ENCODE peak calls at places on chromosomes 5 and 9, in ten cellular contexts. T is uterus; B is caudate nucleus; N is NCI-H1048; H is MV-4-11; G is cardiac muscle cell; K is K562; U is activated T-helper 9 cell treated with anti-CD3 and anti-CD28 coated beads, Interleukin-2, amount 50 U/mL, for 16 hours; R is ecto neural progenitor cell; W is right atrium auricular region. Y is an unnamed sample.

GRCh38 chr5:68049053-68049713 is 166.4 kb upstream of the PIK3R1 start:
- DNase-seq in T (no peak), B (no peak), N (no peak), H (no peak), G (no peak), K (no peak), U (no peak), R (no peak), W (no peak), Y (no peak)

GRCh38 chr9:98861881-98862501 is 54.5 kb downstream of the GALNT12 start:
- DNase-seq in T (peak), B (no peak), N (no peak), H (peak), G (peak), K (no peak), U (no peak), R (no peak), W (no peak), Y (peak)

GRCh38 chr9:90808226-90808797 is 6.7 kb downstream of the SYK start:
- DNase-seq in T (no peak), B (no peak), N (no peak), H (no peak), G (no peak), K (no peak), U (no peak), R (no peak), W (no peak), Y (no peak)

GRCh38 chr5:73901455-73901854 is 275.5 kb downstream of the ARHGEF28 start:
- DNase-seq in T (no peak), B (no peak), N (no peak), H (no peak), G (no peak), K (no peak), U (no peak), R (no peak), W (no peak), Y (peak)

GRCh38 chr5:35762368-35762767 is 94.3 kb upstream of the IL7R start:
- DNase-seq in T (no peak), B (no peak), N (no peak), H (no peak), G (no peak), K (no peak), U (no peak), R (no peak), W (no peak), Y (no peak)

GRCh38 chr5:107671742-107672211 is 1.0 kb upstream of the EFNA5 start:
- DNase-seq in T (no peak), B (no peak), N (no peak), H (peak), G (peak), K (no peak), U (no peak), R (no peak), W (no peak), Y (no peak)

GRCh38 chr5:390571-391491 is 52.1 kb upstream of the EXOC3 start:
- DNase-seq in T (no peak), B (no peak), N (no peak), H (no peak), G (no peak), K (no peak), U (no peak), R (peak), W (peak), Y (no peak)

GRCh38 chr5:65737842-65738241 is 15.8 kb downstream of the NLN start:
- DNase-seq in T (no peak), B (no peak), N (no peak), H (no peak), G (no peak), K (no peak), U (no peak), R (no peak), W (no peak), Y (no peak)

GRCh38 chr9:126667190-126668055 is 53.7 kb downstream of the LMX1B start:
- DNase-seq in T (no peak), B (no peak), N (no peak), H (no peak), G (no peak), K (no peak), U (no peak), R (no peak), W (no peak), Y (no peak)

GRCh38 chr5:111781200-111781599 is 24.2 kb upstream of the NREP start:
- DNase-seq in T (no peak), B (no peak), N (no peak), H (peak), G (peak), K (no peak), U (no peak), R (no peak), W (peak), Y (no peak)

GRCh38 chr5:66558562-66558961 is 37.6 kb upstream of the MAST4 start:
- DNase-seq in T (no peak), B (no peak), N (no peak), H (peak), G (peak), K (no peak), U (no peak), R (no peak), W (no peak), Y (no peak)

GRCh38 chr9:5851445-5851844 is 18.5 kb upstream of the ERMP1 start:
- DNase-seq in T (no peak), B (no peak), N (no peak), H (peak), G (peak), K (no peak), U (peak), R (no peak), W (no peak), Y (no peak)

GRCh38 chr9:82599550-82599949 is 463.4 kb downstream of the RASEF start:
- DNase-seq in T (no peak), B (no peak), N (no peak), H (no peak), G (no peak), K (no peak), U (no peak), R (no peak), W (no peak), Y (no peak)

GRCh38 chr5:169416583-169417196 is 115.8 kb upstream of the SLIT3 start:
- DNase-seq in T (peak), B (no peak), N (no peak), H (peak), G (peak), K (peak), U (no peak), R (peak), W (peak), Y (no peak)

GRCh38 chr5:170986598-170986997 is 124.8 kb downstream of the RANBP17 start:
- DNase-seq in T (no peak), B (no peak), N (no peak), H (peak), G (peak), K (no peak), U (no peak), R (no peak), W (no peak), Y (peak)

GRCh38 chr5:76754765-76755164 is 38.8 kb downstream of the F2R start:
- DNase-seq in T (no peak), B (no peak), N (no peak), H (no peak), G (no peak), K (no peak), U (no peak), R (no peak), W (peak), Y (no peak)

GRCh38 chr9:19298601-19299000 is 68.1 kb downstream of the DENND4C start:
- DNase-seq in T (no peak), B (no peak), N (no peak), H (no peak), G (no peak), K (no peak), U (no peak), R (no peak), W (no peak), Y (no peak)

GRCh38 chr5:134245101-134245604 is 19.3 kb upstream of the PPP2CA start:
- DNase-seq in T (peak), B (no peak), N (no peak), H (no peak), G (peak), K (no peak), U (no peak), R (peak), W (no peak), Y (no peak)

GRCh38 chr5:168375214-168375613 is 83.8 kb downstream of the WWC1 start:
- DNase-seq in T (no peak), B (no peak), N (no peak), H (no peak), G (no peak), K (no peak), U (no peak), R (no peak), W (no peak), Y (no peak)

GRCh38 chr5:40124367-40124766 is 555.3 kb upstream of the PTGER4 start:
- DNase-seq in T (no peak), B (no peak), N (no peak), H (peak), G (no peak), K (no peak), U (no peak), R (no peak), W (no peak), Y (peak)

GRCh38 chr5:66818304-66818934 is 222.2 kb downstream of the MAST4 start:
- DNase-seq in T (no peak), B (no peak), N (no peak), H (no peak), G (no peak), K (no peak), U (no peak), R (no peak), W (no peak), Y (no peak)

GRCh38 chr5:140700177-140701144 is at the start of gene ZMAT2:
- DNase-seq in T (peak), B (peak), N (peak), H (peak), G (peak), K (peak), U (peak), R (peak), W (peak), Y (peak)

GRCh38 chr5:125484272-125485002 is 738.0 kb upstream of the ZNF608 start:
- DNase-seq in T (peak), B (peak), N (no peak), H (no peak), G (peak), K (no peak), U (no peak), R (no peak), W (peak), Y (peak)

GRCh38 chr9:70304810-70305209 is 46.0 kb downstream of the SMC5 start:
- DNase-seq in T (no peak), B (no peak), N (no peak), H (no peak), G (no peak), K (no peak), U (no peak), R (no peak), W (no peak), Y (no peak)

GRCh38 chr5:1735320-1735970 is 64.2 kb downstream of the MRPL36 start:
- DNase-seq in T (no peak), B (no peak), N (no peak), H (no peak), G (no peak), K (no peak), U (no peak), R (peak), W (peak), Y (no peak)

GRCh38 chr9:81150016-81150625 is 539.2 kb downstream of the TLE1 start:
- DNase-seq in T (no peak), B (no peak), N (peak), H (no peak), G (no peak), K (no peak), U (no peak), R (no peak), W (no peak), Y (no peak)

GRCh38 chr5:56751914-56752313 is 63.4 kb upstream of the MAP3K1 start:
- DNase-seq in T (no peak), B (no peak), N (no peak), H (no peak), G (no peak), K (no peak), U (no peak), R (no peak), W (no peak), Y (no peak)

GRCh38 chr5:33936004-33936380 is 194 bp upstream of the RXFP3 start:
- DNase-seq in T (peak), B (no peak), N (peak), H (no peak), G (peak), K (peak), U (no peak), R (peak), W (peak), Y (peak)

GRCh38 chr9:133109931-133110650 is 10.9 kb downstream of the RALGDS start:
- DNase-seq in T (no peak), B (no peak), N (no peak), H (no peak), G (no peak), K (no peak), U (no peak), R (no peak), W (no peak), Y (no peak)

GRCh38 chr5:141618030-141618803 is 583 bp downstream of the DIAPH1 start:
- DNase-seq in T (peak), B (no peak), N (no peak), H (peak), G (peak), K (no peak), U (peak), R (peak), W (no peak), Y (no peak)

GRCh38 chr5:72693001-72693442 is 123.4 kb upstream of the TNPO1 start:
- DNase-seq in T (peak), B (no peak), N (no peak), H (no peak), G (peak), K (no peak), U (no peak), R (no peak), W (no peak), Y (no peak)

GRCh38 chr5:36403601-36404311 is 102.1 kb upstream of the RANBP3L start:
- DNase-seq in T (peak), B (no peak), N (no peak), H (peak), G (peak), K (no peak), U (no peak), R (no peak), W (peak), Y (no peak)

GRCh38 chr5:134948929-134949328 is 18.8 kb upstream of the CATSPER3 start:
- DNase-seq in T (peak), B (no peak), N (no peak), H (peak), G (peak), K (no peak), U (no peak), R (no peak), W (no peak), Y (no peak)

GRCh38 chr5:109350537-109351270 is 59.1 kb downstream of the PJA2 start:
- DNase-seq in T (no peak), B (no peak), N (no peak), H (no peak), G (peak), K (no peak), U (no peak), R (no peak), W (no peak), Y (no peak)

GRCh38 chr9:117860849-117861248 is 156.6 kb downstream of the TLR4 start:
- DNase-seq in T (no peak), B (no peak), N (no peak), H (no peak), G (no peak), K (no peak), U (no peak), R (no peak), W (no peak), Y (no peak)

GRCh38 chr5:33565304-33565703 is 124.5 kb downstream of the TARS1 start:
- DNase-seq in T (peak), B (no peak), N (no peak), H (no peak), G (peak), K (no peak), U (no peak), R (no peak), W (no peak), Y (no peak)